ENCODE peak calls at places on chromosomes 2 and 18, in nine cellular contexts. P is A549; J is fibroblast of the conjunctiva; K is brain microvascular endothelial cell; A is astrocyte; V is right cardiac atrium; F is activated T-helper 1 cell treated with anti-CD3 and anti-CD28 coated beads, Interleukin-2, amount 50 U/mL, for 16 hours; B is naive thymus-derived CD4-positive, alpha-beta T cell; Q is stimulated activated naive B cell treated with anti-CD40 and anti-IgM and Interleukin-4, amounts not matched to agents 10 μg/mL and 1 μg/mL and 100 μg/mL, for 72 hours. I is an unnamed sample.

GRCh38 chr2:36530178-36530982 is 67.6 kb downstream of the FEZ2 start:
- DNase-seq in P (no peak), J (peak), K (peak), A (peak), V (no peak), F (no peak), B (no peak), Q (no peak), I (peak)

GRCh38 chr18:70289351-70290330 is 796 bp downstream of the SOCS6 start:
- DNase-seq in P (no peak), J (no peak), K (no peak), A (no peak), V (peak), F (no peak), B (peak), Q (peak), I (peak)

GRCh38 chr2:216694201-216694825 is 1.0 kb downstream of the IGFBP5 start:
- DNase-seq in P (peak), J (no peak), K (peak), A (peak), V (peak), F (no peak), B (peak), Q (no peak), I (no peak)

GRCh38 chr18:68499141-68499540 is 215.8 kb downstream of the TMX3 start:
- DNase-seq in P (no peak), J (no peak), K (no peak), A (no peak), V (no peak), F (no peak), B (no peak), Q (no peak), I (no peak)

GRCh38 chr18:37533647-37534565 is 31.7 kb downstream of the CELF4 start:
- DNase-seq in P (no peak), J (no peak), K (no peak), A (no peak), V (no peak), F (no peak), B (no peak), Q (no peak), I (no peak)

GRCh38 chr2:116696903-116697302 is 1117.6 kb upstream of the DDX18 start:
- DNase-seq in P (no peak), J (no peak), K (no peak), A (no peak), V (no peak), F (no peak), B (no peak), Q (no peak), I (no peak)

GRCh38 chr2:134460583-134460998 is 206.7 kb downstream of the MGAT5 start:
- DNase-seq in P (peak), J (peak), K (peak), A (peak), V (peak), F (no peak), B (no peak), Q (peak), I (peak)

GRCh38 chr2:33219850-33220275 is 256.6 kb upstream of the RASGRP3 start:
- DNase-seq in P (peak), J (no peak), K (no peak), A (no peak), V (no peak), F (no peak), B (no peak), Q (no peak), I (peak)

GRCh38 chr2:95289251-95289650 is 7.9 kb upstream of the KCNIP3 start:
- DNase-seq in P (no peak), J (no peak), K (no peak), A (no peak), V (no peak), F (no peak), B (no peak), Q (no peak), I (no peak)

I was measured in IMR-90.